ENCODE peak calls at places on chromosomes 13 and 19, in ten cellular contexts. Z is fibroblast of lung; H is upper lobe of right lung; Y is uterus; T is brain microvascular endothelial cell; V is right lobe of liver; X is body of pancreas; Q is cardiac muscle cell; D is CD8-positive, alpha-beta T cell; E is AG04450. L is an unnamed sample.

GRCh38 chr19:9565900-9566705 is 18.2 kb downstream of the ZNF121 start:
- DNase-seq in Z (peak; percentile 39), H (no peak), Y (no peak), T (peak; percentile 7), V (no peak), X (no peak), Q (peak; percentile 14), D (no peak), E (no peak), L (no peak)

GRCh38 chr19:55086730-55087541 is 11.3 kb downstream of the EPS8L1 start:
- DNase-seq in Z (peak; percentile 92), H (peak; percentile 95), Y (peak; percentile 93), T (peak; percentile 91), V (peak; percentile 84), X (peak; percentile 81), Q (peak; percentile 96), D (no peak), E (peak; percentile 82), L (peak; percentile 24)

GRCh38 chr13:99546878-99547277 is 45.6 kb downstream of the TM9SF2 start:
- DNase-seq in Z (no peak), H (no peak), Y (no peak), T (no peak), V (no peak), X (no peak), Q (no peak), D (no peak), E (no peak), L (no peak)

GRCh38 chr19:6734096-6734696 is 3.2 kb downstream of the GPR108 start:
- DNase-seq in Z (no peak), H (no peak), Y (no peak), T (no peak), V (no peak), X (no peak), Q (no peak), D (no peak), E (no peak), L (no peak)

GRCh38 chr13:95418946-95419345 is 117.7 kb upstream of the ABCC4 start:
- DNase-seq in Z (no peak), H (no peak), Y (no peak), T (no peak), V (no peak), X (no peak), Q (no peak), D (no peak), E (no peak), L (no peak)

GRCh38 chr13:62875118-62875640 is 1459.5 kb upstream of the PCDH20 start:
- DNase-seq in Z (no peak), H (no peak), Y (no peak), T (no peak), V (no peak), X (no peak), Q (no peak), D (no peak), E (no peak), L (no peak)

GRCh38 chr13:20332361-20333096 is 100.4 kb upstream of the GJB6 start:
- DNase-seq in Z (peak; percentile 18), H (no peak), Y (no peak), T (no peak), V (no peak), X (no peak), Q (peak; percentile 47), D (no peak), E (no peak), L (no peak)

GRCh38 chr13:110506859-110507566 is 54.5 kb downstream of the RAB20 start:
- DNase-seq in Z (peak; percentile 60), H (peak; percentile 90), Y (peak; percentile 52), T (no peak), V (peak; percentile 92), X (peak; percentile 94), Q (peak; percentile 71), D (no peak), E (no peak), L (no peak)

GRCh38 chr19:47430041-47430802 is 10.9 kb upstream of the MEIS3 start:
- DNase-seq in Z (peak; percentile 36), H (peak; percentile 81), Y (no peak), T (no peak), V (no peak), X (peak; percentile 51), Q (peak; percentile 71), D (no peak), E (no peak), L (no peak)

GRCh38 chr19:11152318-11153062 is 3.1 kb downstream of the SPC24 start:
- DNase-seq in Z (peak; percentile 92), H (no peak), Y (peak; percentile 87), T (no peak), V (peak; percentile 93), X (peak; percentile 88), Q (peak; percentile 86), D (no peak), E (no peak), L (no peak)

GRCh38 chr13:106548064-106548696 is 12.7 kb upstream of the EFNB2 start:
- DNase-seq in Z (peak; percentile 69), H (no peak), Y (no peak), T (peak; percentile 78), V (no peak), X (no peak), Q (no peak), D (no peak), E (peak; percentile 21), L (no peak)

GRCh38 chr19:58338825-58339558 is 12.2 kb downstream of the ZSCAN22 start:
- DNase-seq in Z (no peak), H (no peak), Y (no peak), T (no peak), V (no peak), X (no peak), Q (no peak), D (no peak), E (no peak), L (no peak)

GRCh38 chr13:25301347-25302113 is at the start of gene NUP58:
- DNase-seq in Z (peak; percentile 95), H (peak; percentile 97), Y (peak; percentile 93), T (peak; percentile 95), V (peak; percentile 97), X (peak; percentile 96), Q (peak; percentile 97), D (peak; percentile 90), E (peak; percentile 87), L (peak; percentile 88)
- TF ChIP-seq CTCF in Z (no peak), H (no peak), Y (peak; percentile 53), T (no peak), V (no peak), X (no peak), Q (no peak), D (no peak), E (no peak), L (no peak)

DNA sequence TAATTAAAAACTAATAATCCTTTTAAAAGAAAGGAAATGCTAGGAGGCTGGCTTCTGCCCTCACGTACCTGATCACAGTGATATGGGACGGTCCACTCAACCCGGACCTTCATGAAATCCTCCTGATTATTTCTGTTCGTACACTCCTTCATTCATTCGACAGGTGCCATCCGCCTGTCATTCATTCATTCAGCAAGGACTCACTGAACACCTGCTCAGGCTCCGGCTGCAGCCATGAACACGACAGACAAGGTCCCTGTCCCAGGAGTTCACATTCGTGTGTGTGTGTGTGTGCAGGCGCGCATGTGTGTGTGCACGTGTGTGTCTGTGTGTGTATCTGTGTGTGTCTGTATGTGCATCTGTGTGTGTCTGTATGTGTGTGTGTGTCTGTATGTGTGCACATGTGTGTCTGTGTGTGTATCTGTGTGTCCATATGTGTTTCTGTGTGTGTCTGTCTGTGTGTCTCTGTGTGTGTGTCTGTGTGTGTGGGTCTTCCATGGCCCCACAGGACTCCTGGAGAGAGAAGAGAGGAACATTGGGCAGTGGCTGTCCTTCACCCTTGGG is 28.1 kb upstream of the CCNE1 start:
- DNase-seq in Z (no peak), H (no peak), Y (no peak), T (no peak), V (no peak), X (no peak), Q (no peak), D (no peak), E (no peak), L (no peak)
- H3K27ac ChIP-seq in Z (no peak overlapping the region), H (no peak overlapping the region), Y (no peak overlapping the region), T (no peak overlapping the region), V (no peak overlapping the region), X (no peak overlapping the region), Q (no peak overlapping the region), D (no peak overlapping the region), E (no peak overlapping the region), L (no peak overlapping the region)

DNA sequence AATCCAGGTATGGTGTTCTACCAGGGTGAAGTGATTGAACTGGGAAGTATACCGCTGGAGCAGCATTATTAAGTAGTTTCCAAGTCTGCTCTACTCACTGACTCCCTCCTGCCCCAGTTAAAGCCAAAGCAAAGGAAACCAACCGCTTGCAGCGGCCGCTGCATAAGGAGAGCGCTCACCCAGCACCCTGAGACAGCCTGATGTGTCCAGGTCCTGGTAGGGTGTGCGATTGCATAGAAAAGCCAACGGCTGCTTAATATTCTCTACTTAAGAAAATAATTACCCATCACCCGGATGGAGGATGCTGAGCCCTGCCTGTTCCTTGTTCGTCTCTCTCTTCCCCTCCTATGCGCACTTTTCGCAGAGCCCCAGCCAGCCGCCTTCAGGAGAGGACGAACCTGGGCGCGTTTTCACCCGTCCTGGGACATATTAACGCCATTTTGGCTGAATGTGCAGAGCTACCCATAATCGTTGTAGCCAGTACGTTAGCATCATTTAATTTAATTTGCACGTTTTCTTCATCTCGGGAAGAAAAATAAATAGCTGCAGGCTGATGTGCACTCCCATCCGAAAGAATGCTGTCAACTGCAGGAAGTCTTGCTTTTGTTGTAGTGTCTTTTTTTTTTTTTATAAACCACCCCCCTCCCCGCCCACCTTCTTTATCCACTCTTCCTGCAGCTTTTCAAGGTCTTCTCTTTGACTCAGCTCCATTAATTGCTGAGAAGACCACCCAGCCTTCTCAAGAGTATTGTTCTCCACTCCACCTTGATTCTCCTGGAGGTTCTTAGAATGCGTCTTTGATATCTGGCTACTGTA is 214.4 kb downstream of the TEX29 start:
- DNase-seq in Z (no peak), H (no peak), Y (no peak), T (no peak), V (no peak), X (no peak), Q (no peak), D (no peak), E (no peak), L (no peak)
- H3K27me3 ChIP-seq in Z (no peaks in the 10 kb centered on the region), H (peaks cover 83% of the 10 kb centered on the region), Y (peaks cover 7% of the 10 kb centered on the region), T (no peaks in the 10 kb centered on the region), V (no peaks in the 10 kb centered on the region), X (no peaks in the 10 kb centered on the region), Q (peaks cover 98% of the 10 kb centered on the region), D (no peaks in the 10 kb centered on the region), E (no peaks in the 10 kb centered on the region), L (peaks cover 46% of the 10 kb centered on the region)

DNA sequence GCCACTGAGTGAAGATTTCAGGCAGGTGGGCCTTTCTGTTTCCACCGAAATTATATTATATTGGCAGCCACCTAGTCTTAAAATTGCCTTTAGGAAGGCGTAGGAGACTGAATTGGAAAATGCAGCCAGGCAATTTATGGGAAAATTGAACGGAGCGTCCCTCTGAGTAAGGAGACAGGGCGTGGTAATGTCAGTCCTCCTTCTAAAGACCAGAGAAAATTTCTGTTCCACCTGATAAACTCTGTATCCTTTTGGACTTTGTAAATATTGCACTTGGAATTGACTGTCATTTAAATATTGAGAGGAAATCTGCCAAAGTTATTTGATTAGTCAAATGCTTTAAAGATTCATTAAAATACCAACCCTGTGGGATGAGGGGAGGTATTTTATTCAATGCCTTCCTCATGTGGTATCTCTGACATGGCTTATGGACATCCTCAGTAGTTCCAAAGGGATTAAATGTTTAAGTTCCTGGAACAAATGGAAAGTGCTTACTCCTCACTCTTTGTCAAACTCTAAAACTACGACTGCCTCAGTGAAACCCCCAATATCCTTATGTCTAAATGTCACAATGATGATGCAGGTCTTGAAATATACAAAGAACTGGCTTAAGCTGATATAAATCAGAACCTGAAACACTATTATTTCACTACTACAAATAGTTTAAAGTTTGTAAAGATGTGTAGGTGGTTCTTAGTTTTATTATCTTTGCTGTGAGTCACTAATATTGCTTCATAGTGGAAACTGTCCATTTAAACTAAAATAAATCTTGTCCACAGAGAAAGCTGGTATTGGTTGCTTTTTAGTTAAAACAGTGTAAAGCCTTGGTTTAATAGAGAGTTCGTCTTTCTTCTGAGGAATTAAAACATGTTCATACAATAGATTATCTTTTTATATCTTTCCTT is 203.2 kb downstream of the FGF14 start:
- DNase-seq in Z (peak; percentile 52), H (no peak), Y (no peak), T (no peak), V (no peak), X (no peak), Q (peak; percentile 23), D (no peak), E (no peak), L (no peak)
- TF ChIP-seq CTCF in Z (no peak), H (no peak), Y (no peak), T (no peak), V (no peak), X (no peak), Q (no peak), D (no peak), E (no peak), L (no peak)

L was measured in CD4-positive, alpha-beta T cell.